ENCODE peak calls at places on chromosome 13, in eight cellular contexts. One of them, this sample, is unnamed.

GRCh38 chr13:46994492-46994891 is 97.6 kb upstream of the HTR2A start:
- DNase-seq in fibroblast of lung: no peak
- DNase-seq in immature natural killer cell: no peak
- DNase-seq in foreskin fibroblast: no peak
- DNase-seq in HT1080: no peak
- DNase-seq in OCI-M1: no peak
- DNase-seq in central memory CD8-positive, alpha-beta T cell: no peak
- DNase-seq in HEK293T: no peak
- DNase-seq in this sample: no peak

GRCh38 chr13:28636677-28637317 is 22.1 kb upstream of the POMP start:
- DNase-seq in fibroblast of lung: peak; percentile 75
- DNase-seq in immature natural killer cell: peak; percentile 20
- DNase-seq in foreskin fibroblast: peak; percentile 74
- DNase-seq in HT1080: peak; percentile 73
- DNase-seq in OCI-M1: peak; percentile 80
- DNase-seq in central memory CD8-positive, alpha-beta T cell: no peak
- DNase-seq in HEK293T: peak; percentile 67
- DNase-seq in this sample: peak; percentile 77

GRCh38 chr13:112213467-112214245 is 146.7 kb downstream of the SOX1 start:
- DNase-seq in fibroblast of lung: no peak
- DNase-seq in immature natural killer cell: no peak
- DNase-seq in foreskin fibroblast: no peak
- DNase-seq in HT1080: no peak
- DNase-seq in OCI-M1: no peak
- DNase-seq in central memory CD8-positive, alpha-beta T cell: no peak
- DNase-seq in HEK293T: peak; percentile 7
- DNase-seq in this sample: no peak

GRCh38 chr13:19665427-19665859 is 32.0 kb downstream of the MPHOSPH8 start:
- DNase-seq in fibroblast of lung: no peak
- DNase-seq in immature natural killer cell: no peak
- DNase-seq in foreskin fibroblast: no peak
- DNase-seq in HT1080: no peak
- DNase-seq in OCI-M1: no peak
- DNase-seq in central memory CD8-positive, alpha-beta T cell: no peak
- DNase-seq in HEK293T: no peak
- DNase-seq in this sample: no peak

GRCh38 chr13:80359459-80360297 is 18.8 kb upstream of the SPRY2 start:
- DNase-seq in fibroblast of lung: peak; percentile 73
- DNase-seq in immature natural killer cell: no peak
- DNase-seq in foreskin fibroblast: no peak
- DNase-seq in HT1080: no peak
- DNase-seq in OCI-M1: peak; percentile 29
- DNase-seq in central memory CD8-positive, alpha-beta T cell: no peak
- DNase-seq in HEK293T: peak; percentile 48
- DNase-seq in this sample: peak; percentile 95

GRCh38 chr13:75788494-75788991 is 152.4 kb downstream of the LMO7 start:
- DNase-seq in fibroblast of lung: peak; percentile 90
- DNase-seq in immature natural killer cell: no peak
- DNase-seq in foreskin fibroblast: peak; percentile 93
- DNase-seq in HT1080: peak; percentile 55
- DNase-seq in OCI-M1: peak; percentile 74
- DNase-seq in central memory CD8-positive, alpha-beta T cell: no peak
- DNase-seq in HEK293T: no peak
- DNase-seq in this sample: no peak

GRCh38 chr13:112252744-112253590 is 123.2 kb upstream of the SPACA7 start:
- DNase-seq in fibroblast of lung: no peak
- DNase-seq in immature natural killer cell: no peak
- DNase-seq in foreskin fibroblast: no peak
- DNase-seq in HT1080: no peak
- DNase-seq in OCI-M1: no peak
- DNase-seq in central memory CD8-positive, alpha-beta T cell: no peak
- DNase-seq in HEK293T: no peak
- DNase-seq in this sample: no peak

GRCh38 chr13:20714563-20715339 is 11.3 kb downstream of the IL17D start:
- DNase-seq in fibroblast of lung: peak; percentile 94
- DNase-seq in immature natural killer cell: no peak
- DNase-seq in foreskin fibroblast: no peak
- DNase-seq in HT1080: peak; percentile 73
- DNase-seq in OCI-M1: no peak
- DNase-seq in central memory CD8-positive, alpha-beta T cell: no peak
- DNase-seq in HEK293T: no peak
- DNase-seq in this sample: no peak

GRCh38 chr13:113860579-113861432 is 3.1 kb downstream of the GAS6 start:
- DNase-seq in fibroblast of lung: no peak
- DNase-seq in immature natural killer cell: no peak
- DNase-seq in foreskin fibroblast: no peak
- DNase-seq in HT1080: no peak
- DNase-seq in OCI-M1: peak; percentile 24
- DNase-seq in central memory CD8-positive, alpha-beta T cell: no peak
- DNase-seq in HEK293T: no peak
- DNase-seq in this sample: peak; percentile 68

GRCh38 chr13:23433171-23434153 is at the start of gene SACS:
- DNase-seq in fibroblast of lung: peak; percentile 39
- DNase-seq in immature natural killer cell: no peak
- DNase-seq in foreskin fibroblast: peak; percentile 42
- DNase-seq in HT1080: peak; percentile 52
- DNase-seq in OCI-M1: peak; percentile 2
- DNase-seq in central memory CD8-positive, alpha-beta T cell: no peak
- DNase-seq in HEK293T: peak; percentile 44
- DNase-seq in this sample: peak; percentile 95

GRCh38 chr13:99566125-99567083 is 65.1 kb downstream of the TM9SF2 start:
- DNase-seq in fibroblast of lung: no peak
- DNase-seq in immature natural killer cell: no peak
- DNase-seq in foreskin fibroblast: no peak
- DNase-seq in HT1080: no peak
- DNase-seq in OCI-M1: no peak
- DNase-seq in central memory CD8-positive, alpha-beta T cell: no peak
- DNase-seq in HEK293T: no peak
- DNase-seq in this sample: no peak

GRCh38 chr13:101626925-101627555 is 174.6 kb downstream of the ITGBL1 start:
- DNase-seq in fibroblast of lung: peak; percentile 54
- DNase-seq in immature natural killer cell: peak; percentile 26
- DNase-seq in foreskin fibroblast: no peak
- DNase-seq in HT1080: peak; percentile 51
- DNase-seq in OCI-M1: peak; percentile 94
- DNase-seq in central memory CD8-positive, alpha-beta T cell: no peak
- DNase-seq in HEK293T: no peak
- DNase-seq in this sample: no peak

GRCh38 chr13:49993666-49994065 is 3.2 kb upstream of the TRIM13 start:
- DNase-seq in fibroblast of lung: no peak
- DNase-seq in immature natural killer cell: no peak
- DNase-seq in foreskin fibroblast: no peak
- DNase-seq in HT1080: no peak
- DNase-seq in OCI-M1: no peak
- DNase-seq in central memory CD8-positive, alpha-beta T cell: no peak
- DNase-seq in HEK293T: no peak
- DNase-seq in this sample: no peak

GRCh38 chr13:113724780-113725315 is 34.2 kb upstream of the TMEM255B start:
- DNase-seq in fibroblast of lung: peak; percentile 75
- DNase-seq in immature natural killer cell: peak; percentile 89
- DNase-seq in foreskin fibroblast: peak; percentile 36
- DNase-seq in HT1080: peak; percentile 30
- DNase-seq in OCI-M1: no peak
- DNase-seq in central memory CD8-positive, alpha-beta T cell: peak; percentile 82
- DNase-seq in HEK293T: peak; percentile 52
- DNase-seq in this sample: peak; percentile 88

GRCh38 chr13:113832204-113832603 is 31.7 kb downstream of the GAS6 start:
- DNase-seq in fibroblast of lung: no peak
- DNase-seq in immature natural killer cell: no peak
- DNase-seq in foreskin fibroblast: no peak
- DNase-seq in HT1080: no peak
- DNase-seq in OCI-M1: no peak
- DNase-seq in central memory CD8-positive, alpha-beta T cell: no peak
- DNase-seq in HEK293T: no peak
- DNase-seq in this sample: no peak